ENCODE peak calls at places on chromosomes 11 and 22, in eight cellular contexts. P, O, K, W, M, L, Q and B are unnamed samples.
A peak's percentile ranks its signal among the peaks of the same experiment; 100 is the strongest.

GRCh38 chr11:45964911-45965389 is 42.5 kb downstream of the LARGE2 start:
- DNase-seq in P (peak; percentile 61), O (peak; percentile 70), K (peak; percentile 15), W (peak; percentile 76), M (peak; percentile 18), L (peak; percentile 71), Q (peak; percentile 52), B (peak; percentile 24)

GRCh38 chr22:19974935-19975706 is 33.5 kb upstream of the TXNRD2 start:
- DNase-seq in P (no peak), O (peak; percentile 74), K (no peak), W (no peak), M (no peak), L (peak; percentile 60), Q (no peak), B (no peak)

GRCh38 chr11:34029176-34029575 is 22.4 kb upstream of the CAPRIN1 start:
- DNase-seq in P (no peak), O (peak; percentile 34), K (no peak), W (no peak), M (no peak), L (no peak), Q (no peak), B (no peak)

GRCh38 chr11:105357764-105358163 is 218.2 kb upstream of the CARD18 start:
- DNase-seq in P (no peak), O (peak; percentile 70), K (no peak), W (no peak), M (no peak), L (peak; percentile 35), Q (no peak), B (no peak)

GRCh38 chr11:3200388-3201111 is 18.1 kb downstream of the MRGPRG start:
- DNase-seq in P (no peak), O (no peak), K (no peak), W (no peak), M (no peak), L (no peak), Q (no peak), B (no peak)

GRCh38 chr11:26994579-26995210 is 783 bp downstream of the FIBIN start:
- DNase-seq in P (no peak), O (no peak), K (no peak), W (no peak), M (no peak), L (no peak), Q (no peak), B (no peak)

GRCh38 chr11:30245621-30246020 is 14.8 kb downstream of the FSHB start:
- DNase-seq in P (no peak), O (no peak), K (no peak), W (no peak), M (no peak), L (no peak), Q (no peak), B (no peak)

GRCh38 chr11:102120006-102120405 is 9.8 kb downstream of the YAP1 start:
- DNase-seq in P (no peak), O (no peak), K (no peak), W (peak; percentile 26), M (no peak), L (peak; percentile 52), Q (no peak), B (no peak)

GRCh38 chr22:20591660-20592310 is 84.4 kb downstream of the MED15 start:
- DNase-seq in P (peak; percentile 50), O (no peak), K (no peak), W (peak; percentile 63), M (no peak), L (peak; percentile 7), Q (no peak), B (no peak)

GRCh38 chr11:5690736-5691135 is 1.1 kb downstream of the TRIM22 start:
- DNase-seq in P (no peak), O (no peak), K (no peak), W (no peak), M (no peak), L (peak; percentile 9), Q (no peak), B (no peak)

GRCh38 chr11:33716236-33716635 is 15.6 kb upstream of the C11orf91 start:
- DNase-seq in P (no peak), O (peak; percentile 79), K (no peak), W (no peak), M (no peak), L (peak; percentile 69), Q (no peak), B (no peak)

GRCh38 chr11:1232328-1233321 is 9.8 kb downstream of the MUC5B start:
- DNase-seq in P (peak; percentile 3), O (no peak), K (no peak), W (no peak), M (no peak), L (no peak), Q (no peak), B (no peak)

GRCh38 chr11:129315781-129316579 is 59.7 kb upstream of the BARX2 start:
- DNase-seq in P (peak; percentile 10), O (peak; percentile 54), K (no peak), W (peak; percentile 56), M (no peak), L (peak; percentile 83), Q (peak; percentile 60), B (no peak)

GRCh38 chr11:64894070-64894811 is 15.8 kb upstream of the EHD1 start:
- DNase-seq in P (peak; percentile 96), O (no peak), K (peak; percentile 78), W (peak; percentile 80), M (no peak), L (peak; percentile 45), Q (peak; percentile 87), B (peak; percentile 93)

GRCh38 chr11:68956142-68956541 is 24.6 kb downstream of the MRGPRD start:
- DNase-seq in P (peak; percentile 57), O (no peak), K (peak; percentile 33), W (peak; percentile 68), M (no peak), L (no peak), Q (no peak), B (no peak)
- TF ChIP-seq CTCF in P (no peak), O (peak; percentile 48), K (peak; percentile 50), W (peak; percentile 67), M (peak; percentile 28), L (no peak), Q (no peak), B (no peak)

DNA sequence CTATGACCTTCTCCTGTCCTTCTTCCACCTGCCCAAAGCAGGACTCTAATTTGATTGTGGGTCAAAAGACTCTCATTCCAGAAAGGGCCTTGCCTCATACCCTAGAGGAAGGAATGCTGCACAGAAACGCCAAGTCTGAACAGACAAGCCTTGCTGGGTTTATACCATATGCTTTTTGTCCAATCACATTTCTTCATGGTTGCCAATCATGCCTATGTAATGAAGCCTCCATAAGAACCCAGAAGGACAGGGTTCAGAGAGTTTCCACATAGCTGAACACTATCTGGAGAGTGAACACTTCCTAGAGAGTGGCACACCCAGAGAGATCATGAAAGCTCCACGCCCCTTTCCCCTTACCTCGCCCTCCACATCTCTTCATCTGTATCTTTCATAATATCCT is 4.8 kb upstream of the SAA2 start:
- DNase-seq in P (no peak), O (peak; percentile 46), K (no peak), W (no peak), M (no peak), L (peak; percentile 46), Q (no peak), B (no peak)
- TF ChIP-seq CTCF in P (no peak), O (no peak), K (no peak), W (no peak), M (peak; percentile 2), L (peak; percentile 24), Q (no peak), B (no peak)

DNA sequence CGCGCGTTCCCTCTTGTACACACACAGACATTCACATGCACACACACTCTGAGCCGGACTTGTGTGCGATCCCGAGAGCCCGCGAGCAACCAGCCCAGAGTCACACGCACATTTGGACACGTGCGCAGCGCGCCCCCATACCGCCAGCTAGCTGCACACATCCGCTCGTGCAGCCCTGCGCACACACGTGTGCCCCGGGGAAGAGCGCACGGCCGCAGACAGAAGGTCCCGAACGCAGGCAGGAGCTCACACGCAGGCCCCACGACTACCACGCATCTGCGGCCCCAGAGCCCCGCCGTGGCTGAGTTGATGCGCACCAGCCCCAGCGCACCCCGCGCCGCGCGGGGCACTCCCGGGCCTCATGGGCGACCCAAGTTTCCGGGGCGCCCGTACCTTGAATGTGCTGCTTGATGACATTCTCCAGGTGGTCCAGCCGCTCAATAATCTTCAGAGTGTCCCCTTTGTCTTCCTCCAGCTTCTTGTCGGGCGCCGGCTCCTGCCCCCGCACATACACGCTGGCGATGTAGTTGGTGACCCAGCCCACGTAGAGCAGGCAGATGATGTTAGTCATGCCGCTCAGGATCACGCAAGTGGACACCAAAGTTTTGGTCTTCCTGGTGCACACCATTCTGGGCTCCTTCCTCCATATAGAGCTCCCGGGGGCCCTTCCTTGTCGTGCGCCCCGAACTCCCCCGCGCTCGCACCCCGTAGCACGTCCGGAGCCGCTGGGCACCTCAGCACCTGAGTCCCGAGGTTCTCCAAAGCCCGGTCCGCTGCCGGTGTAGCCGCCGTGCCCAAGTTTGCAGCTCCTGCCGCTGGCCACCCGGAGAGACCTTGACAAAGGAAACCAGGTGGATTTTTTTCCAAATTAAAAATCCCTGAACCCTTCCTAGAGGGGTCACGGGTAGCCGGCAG is 582 bp downstream of the GALNT18 start:
- DNase-seq in P (peak; percentile 36), O (peak; percentile 50), K (peak; percentile 75), W (peak; percentile 62), M (no peak), L (peak; percentile 39), Q (peak; percentile 39), B (no peak)
- TF ChIP-seq CTCF in P (no peak), O (peak; percentile 38), K (no peak), W (peak; percentile 16), M (peak; percentile 21), L (no peak), Q (no peak), B (no peak)

GRCh38 chr11:25961539-25961938 is 370.4 kb upstream of the ANO3 start:
- DNase-seq in P (no peak), O (no peak), K (no peak), W (peak; percentile 10), M (no peak), L (peak; percentile 6), Q (no peak), B (no peak)
- TF ChIP-seq CTCF in P (no peak), O (peak; percentile 28), K (no peak), W (peak; percentile 45), M (no peak), L (no peak), Q (no peak), B (no peak)

GRCh38 chr11:103993502-103993901 is 42.9 kb upstream of the DDI1 start:
- DNase-seq in P (no peak), O (no peak), K (no peak), W (no peak), M (no peak), L (no peak), Q (no peak), B (no peak)

GRCh38 chr11:103985041-103985440 is 51.4 kb upstream of the DDI1 start:
- DNase-seq in P (no peak), O (no peak), K (no peak), W (no peak), M (no peak), L (no peak), Q (no peak), B (no peak)

GRCh38 chr11:103988595-103988969 is 47.9 kb upstream of the DDI1 start:
- DNase-seq in P (no peak), O (peak; percentile 54), K (no peak), W (no peak), M (no peak), L (peak; percentile 82), Q (no peak), B (no peak)

GRCh38 chr11:103987631-103988594 is 48.5 kb upstream of the DDI1 start:
- DNase-seq in P (no peak), O (no peak), K (no peak), W (peak; percentile 54), M (no peak), L (peak; percentile 30), Q (no peak), B (no peak)
- TF ChIP-seq CTCF in P (no peak), O (peak; percentile 9), K (no peak), W (no peak), M (no peak), L (no peak), Q (no peak), B (no peak)